ENCODE peak calls at places on chromosome 22, in five cellular contexts. M is mesendoderm, N is H1, Q is IMR-90, S is mesenchymal stem cell. O is an unnamed sample.

GRCh38 chr22:49999901-50000586 is 12.5 kb downstream of the IL17REL start:
- DNase-seq in M (no peak), N (no peak), Q (no peak), S (peak), O (no peak)

GRCh38 chr22:31857247-31857646 is 87.1 kb upstream of the YWHAH start:
- DNase-seq in M (peak), N (peak), Q (no peak), S (no peak), O (peak)

GRCh38 chr22:39144101-39144815 is 8.2 kb downstream of the CBX7 start:
- DNase-seq in M (peak), N (no peak), Q (peak), S (peak), O (no peak)

GRCh38 chr22:26573026-26573662 is 16.8 kb downstream of the TPST2 start:
- DNase-seq in M (no peak), N (no peak), Q (peak), S (peak), O (no peak)

GRCh38 chr22:39703890-39704658 is 133.5 kb downstream of the CACNA1I start:
- DNase-seq in M (no peak), N (no peak), Q (peak), S (no peak), O (no peak)

GRCh38 chr22:43420991-43421665 is 9.3 kb downstream of the MPPED1 start:
- DNase-seq in M (no peak), N (no peak), Q (no peak), S (no peak), O (no peak)

GRCh38 chr22:19406281-19406811 is 25.2 kb downstream of the HIRA start:
- DNase-seq in M (no peak), N (no peak), Q (no peak), S (no peak), O (no peak)

GRCh38 chr22:46464701-46465347 is 72.6 kb downstream of the CELSR1 start:
- DNase-seq in M (no peak), N (no peak), Q (no peak), S (no peak), O (no peak)

GRCh38 chr22:38110863-38111852 is 674 bp upstream of the BAIAP2L2 start:
- DNase-seq in M (no peak), N (no peak), Q (no peak), S (no peak), O (no peak)

GRCh38 chr22:20211997-20212753 is 55.9 kb downstream of the RTN4R start:
- DNase-seq in M (no peak), N (no peak), Q (peak), S (no peak), O (no peak)

GRCh38 chr22:48146426-48146825 is 1384.0 kb downstream of the TBC1D22A start:
- DNase-seq in M (no peak), N (no peak), Q (no peak), S (no peak), O (no peak)

GRCh38 chr22:23772315-23773246 is at the start of gene MMP11:
- DNase-seq in M (peak), N (no peak), Q (no peak), S (peak), O (no peak)

GRCh38 chr22:16917144-16918003 is 90.6 kb downstream of the GAB4 start:
- DNase-seq in M (peak), N (no peak), Q (peak), S (no peak), O (peak)

GRCh38 chr22:49850021-49850911 is 3.4 kb upstream of the ZBED4 start:
- DNase-seq in M (no peak), N (no peak), Q (no peak), S (no peak), O (no peak)

GRCh38 chr22:31944700-31945477 is 554 bp downstream of the YWHAH start:
- DNase-seq in M (peak), N (no peak), Q (no peak), S (peak), O (peak)

GRCh38 chr22:44102856-44103255 is 77.9 kb upstream of the PARVG start:
- DNase-seq in M (no peak), N (no peak), Q (no peak), S (no peak), O (no peak)

GRCh38 chr22:46707827-46708570 is 30.1 kb downstream of the CERK start:
- DNase-seq in M (no peak), N (no peak), Q (no peak), S (no peak), O (no peak)

GRCh38 chr22:46734830-46735453 is 3.1 kb downstream of the CERK start:
- DNase-seq in M (no peak), N (no peak), Q (no peak), S (peak), O (no peak)

GRCh38 chr22:19844423-19845368 is 10.0 kb downstream of the GNB1L start:
- DNase-seq in M (no peak), N (no peak), Q (peak), S (peak), O (no peak)

GRCh38 chr22:50145741-50146439 is 24.6 kb upstream of the PANX2 start:
- DNase-seq in M (no peak), N (no peak), Q (no peak), S (no peak), O (no peak)

GRCh38 chr22:31093090-31093850 is 12.2 kb downstream of the SMTN start:
- DNase-seq in M (no peak), N (no peak), Q (no peak), S (no peak), O (no peak)

GRCh38 chr22:22655452-22656108 is 11.2 kb downstream of the GGTLC2 start:
- DNase-seq in M (no peak), N (no peak), Q (no peak), S (no peak), O (no peak)
- H2BK15ac ChIP-seq in M (no peak), N (no peak), Q (no peak), S (no peak), O (no peak)

GRCh38 chr22:42270512-42271190 is at the start of gene TCF20:
- DNase-seq in M (peak), N (no peak), Q (peak), S (peak), O (peak)
- H2BK15ac ChIP-seq in M (no peak), N (no peak), Q (no peak), S (peak), O (peak)

GRCh38 chr22:25025586-25025985 is 73.1 kb downstream of the KIAA1671 start:
- DNase-seq in M (no peak), N (no peak), Q (no peak), S (peak), O (no peak)
- H2BK15ac ChIP-seq in M (no peak), N (no peak), Q (no peak), S (no peak), O (no peak)

DNA sequence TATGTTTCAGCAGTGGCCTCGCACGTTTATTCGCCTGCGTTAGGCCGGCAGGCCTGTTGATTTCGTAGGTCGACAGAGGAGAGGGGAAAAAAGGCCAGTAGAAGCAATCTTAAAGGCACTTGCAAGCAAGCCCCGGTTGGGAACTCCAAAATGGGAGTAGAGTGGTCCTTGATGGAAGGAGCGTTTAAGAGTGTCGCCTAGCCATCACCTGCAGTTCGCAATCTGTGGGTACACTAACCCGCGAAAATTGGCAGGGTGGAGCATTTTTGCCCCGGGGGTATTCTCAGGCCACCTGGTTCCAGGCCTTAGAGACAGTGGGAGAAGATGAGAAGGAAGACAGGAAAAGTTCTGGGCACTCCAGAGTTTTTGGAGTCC is 1.1 kb downstream of the EWSR1 start:
- DNase-seq in M (peak), N (no peak), Q (no peak), S (peak), O (no peak)
- H2BK15ac ChIP-seq in M (no peak), N (no peak), Q (no peak), S (no peak), O (no peak)

DNA sequence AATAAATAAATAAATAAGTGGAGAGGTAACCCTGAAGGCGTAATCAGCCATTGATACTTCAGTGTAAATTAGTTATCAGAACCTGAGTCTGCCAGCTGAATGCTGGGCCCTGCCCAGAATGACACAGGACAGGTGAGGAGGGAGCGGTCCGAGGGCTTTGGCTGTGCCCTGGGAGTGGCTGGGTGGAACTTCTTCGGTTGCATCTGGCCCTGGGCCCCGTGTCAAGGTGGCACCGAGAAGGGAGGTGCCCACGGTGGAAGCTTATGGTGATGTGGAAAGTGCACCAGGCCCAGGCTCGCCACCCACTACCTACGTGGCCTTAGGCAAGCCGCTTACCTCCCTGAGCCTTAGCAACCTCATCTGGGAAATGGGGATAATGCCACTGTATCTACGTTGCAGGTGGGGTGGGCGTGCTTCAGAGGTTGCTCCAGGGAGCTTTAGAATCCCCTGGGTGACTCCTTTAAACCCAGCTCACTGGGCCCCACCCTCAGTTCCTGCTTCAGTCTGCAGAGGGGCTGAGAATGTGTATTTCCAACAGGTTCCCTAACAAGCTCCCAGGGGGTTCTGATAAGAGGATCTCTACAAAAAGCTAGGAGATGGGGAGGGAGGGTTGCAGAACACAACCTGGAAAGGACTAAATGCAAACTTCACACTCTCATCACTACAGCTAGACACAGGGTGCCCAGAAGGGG is 38.8 kb downstream of the TXN2 start:
- DNase-seq in M (peak), N (no peak), Q (no peak), S (no peak), O (no peak)
- H2BK15ac ChIP-seq in M (no peak), N (peak), Q (peak), S (peak), O (peak)